ENCODE peak calls at places on chromosomes 4 and X, in four cellular contexts. V, H, W and P are unnamed samples.

GRCh38 chr4:54487491-54487890 is 170.3 kb upstream of the KIT start:
- DNase-seq in V (no peak), W (no peak), H (no peak), P (no peak)

GRCh38 chrX:25288676-25289075 is 272.9 kb upstream of the ARX start:
- DNase-seq in W (no peak), V (no peak), H (no peak), P (no peak)

GRCh38 chr4:56197387-56197786 is 189.9 kb downstream of the AASDH start:
- DNase-seq in W (no peak), V (no peak), H (no peak), P (no peak)

GRCh38 chr4:187167126-187167525 is 443.5 kb upstream of the FAT1 start:
- DNase-seq in H (no peak), W (no peak), V (no peak), P (no peak)

GRCh38 chr4:184196730-184197355 is 20.8 kb downstream of the ENPP6 start:
- DNase-seq in W (no peak), V (no peak), H (no peak), P (no peak)

GRCh38 chr4:78566834-78567501 is 15.4 kb downstream of the ANXA3 start:
- DNase-seq in V (no peak), H (no peak), W (no peak), P (no peak)

GRCh38 chrX:77505227-77505626 is 58.0 kb downstream of the FGF16 start:
- DNase-seq in W (no peak), V (no peak), H (no peak), P (peak; percentile 39)

GRCh38 chr4:123102897-123103489 is 180.6 kb upstream of the NUDT6 start:
- DNase-seq in V (no peak), H (no peak), W (no peak), P (no peak)

GRCh38 chr4:112189754-112190153 is 41.8 kb upstream of the AP1AR start:
- DNase-seq in V (no peak), W (no peak), H (no peak), P (no peak)

GRCh38 chrX:44494357-44494756 is 48.3 kb downstream of the FUNDC1 start:
- DNase-seq in W (no peak), H (no peak), V (no peak), P (no peak)

GRCh38 chrX:9857575-9857974 is 71.3 kb downstream of the SHROOM2 start:
- DNase-seq in H (no peak), V (no peak), W (no peak), P (no peak)

GRCh38 chrX:46649421-46650260 is 76.1 kb downstream of the CHST7 start:
- DNase-seq in H (no peak), V (peak; percentile 9), W (no peak), P (no peak)

GRCh38 chrX:3777416-3777815 is 64.0 kb upstream of the PRKX start:
- DNase-seq in H (no peak), W (no peak), V (no peak), P (no peak)

GRCh38 chrX:132037479-132037993 is 14.4 kb downstream of the STK26 start:
- DNase-seq in H (no peak), W (no peak), V (no peak), P (no peak)

GRCh38 chr4:2320746-2321145 is 58.8 kb upstream of the MXD4 start:
- DNase-seq in H (no peak), W (no peak), V (no peak), P (no peak)

GRCh38 chrX:13373027-13373806 is 53.4 kb upstream of the ATXN3L start:
- DNase-seq in V (no peak), H (no peak), W (no peak), P (no peak)

GRCh38 chrX:40734956-40735317 is 405 bp downstream of the MED14 start:
- DNase-seq in W (peak; percentile 5), H (no peak), V (peak; percentile 39), P (no peak)

GRCh38 chrX:70030242-70030823 is 19.4 kb downstream of the AWAT2 start:
- DNase-seq in W (no peak), H (peak; percentile 16), V (peak; percentile 17), P (no peak)

GRCh38 chrX:9282325-9282724 is 182.5 kb upstream of the TBL1X start:
- DNase-seq in W (no peak), V (no peak), H (no peak), P (no peak)

GRCh38 chr4:38092701-38093100 is 132.5 kb downstream of the PTTG2 start:
- DNase-seq in V (no peak), W (no peak), H (no peak), P (no peak)

GRCh38 chr4:3607690-3608514 is 75.7 kb upstream of the LRPAP1 start:
- DNase-seq in V (no peak), W (no peak), H (no peak), P (no peak)

GRCh38 chr4:140049024-140049923 is 104.7 kb downstream of the MAML3 start:
- DNase-seq in W (peak; percentile 11), H (no peak), V (peak; percentile 50), P (no peak)